ENCODE peak calls at places on chromosomes 16 and 17, in nine cellular contexts. N, Z, E, A, G, Q, W, B and C are unnamed samples.

GRCh38 chr16:8614435-8615029 is 7.0 kb upstream of the METTL22 start:
- DNase-seq in N (no peak), Z (no peak), E (no peak), A (no peak), G (no peak), Q (no peak), W (no peak), B (no peak), C (no peak)

GRCh38 chr17:76968707-76969597 is 100.7 kb downstream of the MGAT5B start:
- DNase-seq in N (peak), Z (no peak), E (peak), A (no peak), G (peak), Q (no peak), W (peak), B (no peak), C (peak)

GRCh38 chr16:69482410-69482951 is 58.1 kb downstream of the CYB5B start:
- DNase-seq in N (no peak), Z (peak), E (no peak), A (peak), G (no peak), Q (peak), W (no peak), B (peak), C (peak)

GRCh38 chr16:88489163-88489721 is 36.2 kb downstream of the ZFPM1 start:
- DNase-seq in N (no peak), Z (no peak), E (no peak), A (no peak), G (no peak), Q (no peak), W (no peak), B (no peak), C (no peak)

GRCh38 chr16:53668869-53669268 is 34.8 kb downstream of the RPGRIP1L start:
- DNase-seq in N (no peak), Z (no peak), E (no peak), A (no peak), G (no peak), Q (no peak), W (no peak), B (no peak), C (no peak)

GRCh38 chr16:9836118-9836736 is 346.0 kb downstream of the GRIN2A start:
- DNase-seq in N (peak), Z (peak), E (peak), A (no peak), G (peak), Q (no peak), W (peak), B (no peak), C (peak)

GRCh38 chr16:15864939-15865338 is 8.1 kb upstream of the MYH11 start:
- DNase-seq in N (no peak), Z (no peak), E (no peak), A (no peak), G (no peak), Q (no peak), W (no peak), B (no peak), C (no peak)

GRCh38 chr17:33667052-33667509 is 374.0 kb upstream of the ASIC2 start:
- DNase-seq in N (peak), Z (no peak), E (no peak), A (no peak), G (no peak), Q (no peak), W (no peak), B (no peak), C (no peak)

GRCh38 chr17:859461-860195 is 77.5 kb downstream of the MRM3 start:
- DNase-seq in N (peak), Z (no peak), E (no peak), A (peak), G (no peak), Q (no peak), W (no peak), B (no peak), C (no peak)

GRCh38 chr17:20271016-20271610 is 196.2 kb downstream of the LGALS9B start:
- DNase-seq in N (no peak), Z (no peak), E (no peak), A (no peak), G (no peak), Q (no peak), W (no peak), B (no peak), C (no peak)

GRCh38 chr17:35906559-35907265 is 23.9 kb downstream of the RDM1 start:
- DNase-seq in N (no peak), Z (no peak), E (no peak), A (no peak), G (no peak), Q (no peak), W (no peak), B (peak), C (peak)

GRCh38 chr17:44108440-44109311 is 14.8 kb downstream of the HDAC5 start:
- DNase-seq in N (no peak), Z (peak), E (no peak), A (peak), G (no peak), Q (peak), W (no peak), B (peak), C (peak)

GRCh38 chr17:29561541-29562517 is 5.0 kb downstream of the ABHD15 start:
- DNase-seq in N (no peak), Z (no peak), E (no peak), A (peak), G (peak), Q (no peak), W (no peak), B (no peak), C (peak)

GRCh38 chr17:51860934-51861561 is 297.5 kb downstream of the CA10 start:
- DNase-seq in N (peak), Z (peak), E (peak), A (no peak), G (peak), Q (no peak), W (peak), B (no peak), C (peak)

GRCh38 chr17:73813201-73813600 is 169.0 kb upstream of the SDK2 start:
- DNase-seq in N (no peak), Z (no peak), E (no peak), A (no peak), G (no peak), Q (no peak), W (no peak), B (no peak), C (no peak)

GRCh38 chr16:60204221-60204620 is 1470.1 kb upstream of the GOT2 start:
- DNase-seq in N (no peak), Z (peak), E (no peak), A (no peak), G (no peak), Q (no peak), W (no peak), B (no peak), C (no peak)

GRCh38 chr17:68452724-68453290 is 4.5 kb downstream of the WIPI1 start:
- DNase-seq in N (peak), Z (no peak), E (no peak), A (no peak), G (no peak), Q (no peak), W (no peak), B (no peak), C (no peak)

GRCh38 chr16:60932600-60932999 is 1103.6 kb downstream of the CDH8 start:
- DNase-seq in N (no peak), Z (no peak), E (no peak), A (no peak), G (no peak), Q (no peak), W (no peak), B (no peak), C (no peak)

GRCh38 chr17:75088902-75089417 is 1.2 kb downstream of the SLC16A5 start:
- DNase-seq in N (peak), Z (peak), E (no peak), A (peak), G (no peak), Q (no peak), W (no peak), B (no peak), C (no peak)

GRCh38 chr17:17919169-17920107 is 52.8 kb downstream of the TOM1L2 start:
- DNase-seq in N (peak), Z (peak), E (peak), A (peak), G (peak), Q (peak), W (peak), B (peak), C (peak)

GRCh38 chr16:78633551-78633950 is 534.1 kb downstream of the WWOX start:
- DNase-seq in N (no peak), Z (no peak), E (no peak), A (no peak), G (no peak), Q (no peak), W (no peak), B (no peak), C (no peak)

GRCh38 chr17:57965521-57966160 is 10.4 kb upstream of the CUEDC1 start:
- DNase-seq in N (no peak), Z (no peak), E (no peak), A (no peak), G (no peak), Q (no peak), W (no peak), B (no peak), C (no peak)

GRCh38 chr17:37131670-37132620 is 183.2 kb downstream of the AATF start:
- DNase-seq in N (peak), Z (no peak), E (no peak), A (no peak), G (no peak), Q (no peak), W (no peak), B (no peak), C (no peak)

GRCh38 chr17:35596530-35597233 is 9.6 kb downstream of the AP2B1 start:
- DNase-seq in N (no peak), Z (no peak), E (no peak), A (no peak), G (no peak), Q (no peak), W (no peak), B (no peak), C (no peak)

GRCh38 chr16:49494386-49495150 is 121.0 kb downstream of the C16orf78 start:
- DNase-seq in N (no peak), Z (no peak), E (no peak), A (peak), G (no peak), Q (no peak), W (no peak), B (peak), C (no peak)

GRCh38 chr17:27776882-27777624 is 23.3 kb downstream of the NOS2 start:
- DNase-seq in N (no peak), Z (no peak), E (no peak), A (no peak), G (no peak), Q (no peak), W (no peak), B (no peak), C (no peak)

GRCh38 chr17:50129303-50129945 is 536 bp downstream of the SAMD14 start:
- DNase-seq in N (no peak), Z (peak), E (no peak), A (peak), G (no peak), Q (no peak), W (peak), B (peak), C (peak)

GRCh38 chr17:13534946-13535345 is 66.8 kb downstream of the HS3ST3A1 start:
- DNase-seq in N (no peak), Z (no peak), E (no peak), A (no peak), G (no peak), Q (no peak), W (no peak), B (no peak), C (no peak)

GRCh38 chr17:76090517-76091135 is 11.6 kb downstream of the ZACN start:
- DNase-seq in N (no peak), Z (no peak), E (no peak), A (no peak), G (no peak), Q (no peak), W (no peak), B (no peak), C (no peak)

GRCh38 chr17:61646482-61646881 is 55.5 kb upstream of the NACA2 start:
- DNase-seq in N (no peak), Z (no peak), E (no peak), A (no peak), G (no peak), Q (no peak), W (no peak), B (no peak), C (no peak)

GRCh38 chr17:57811633-57812280 is 38.1 kb downstream of the MRPS23 start:
- DNase-seq in N (no peak), Z (no peak), E (no peak), A (no peak), G (no peak), Q (no peak), W (no peak), B (no peak), C (no peak)

GRCh38 chr17:58377005-58377660 is 25.1 kb upstream of the SUPT4H1 start:
- DNase-seq in N (peak), Z (no peak), E (no peak), A (no peak), G (no peak), Q (no peak), W (no peak), B (no peak), C (no peak)

GRCh38 chr16:8632675-8633182 is 11.2 kb downstream of the METTL22 start:
- DNase-seq in N (no peak), Z (no peak), E (no peak), A (peak), G (no peak), Q (no peak), W (no peak), B (peak), C (no peak)

GRCh38 chr17:8791910-8792270 is 7.3 kb downstream of the MFSD6L start:
- DNase-seq in N (peak), Z (peak), E (no peak), A (no peak), G (no peak), Q (no peak), W (no peak), B (no peak), C (no peak)

GRCh38 chr17:8793649-8794048 is 5.5 kb downstream of the MFSD6L start:
- DNase-seq in N (no peak), Z (no peak), E (no peak), A (no peak), G (no peak), Q (no peak), W (no peak), B (no peak), C (no peak)

GRCh38 chr17:8789743-8790142 is 9.4 kb downstream of the MFSD6L start:
- DNase-seq in N (no peak), Z (no peak), E (no peak), A (no peak), G (no peak), Q (no peak), W (no peak), B (no peak), C (no peak)

GRCh38 chr17:8792646-8793045 is 6.5 kb downstream of the MFSD6L start:
- DNase-seq in N (no peak), Z (no peak), E (no peak), A (no peak), G (no peak), Q (no peak), W (no peak), B (no peak), C (no peak)

DNA sequence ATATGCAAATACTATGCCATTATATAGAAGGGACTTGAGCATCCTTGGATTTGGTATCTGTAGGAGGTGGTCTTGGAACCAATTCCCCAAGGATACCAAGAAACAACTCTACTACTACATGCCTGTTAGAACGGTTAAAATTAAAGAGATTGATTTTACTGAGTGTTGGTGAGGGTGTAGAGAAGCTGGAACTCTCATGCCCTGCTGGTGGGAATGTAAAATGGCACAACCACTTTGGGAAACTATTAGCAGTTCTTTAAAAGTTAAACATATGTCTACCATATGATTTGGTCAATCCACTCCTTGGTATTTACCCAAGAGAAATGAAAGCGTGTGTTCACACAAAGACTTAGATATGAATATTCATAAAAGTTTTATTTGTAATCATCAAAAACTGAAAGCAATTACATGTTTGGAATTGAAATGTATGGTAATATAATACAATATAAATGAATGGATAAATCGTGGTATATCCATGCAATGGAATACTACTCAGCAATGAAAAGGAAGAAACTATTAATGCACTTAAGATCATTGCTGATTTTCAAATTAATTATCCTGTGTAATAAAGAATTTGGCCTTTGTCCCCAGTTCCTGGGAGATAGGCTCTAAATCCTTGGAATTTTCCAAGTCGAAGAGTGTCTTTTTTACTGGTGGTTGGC is 7.8 kb downstream of the MFSD6L start:
- DNase-seq in N (no peak), Z (no peak), E (no peak), A (no peak), G (no peak), Q (no peak), W (no peak), B (no peak), C (no peak)
- TF ChIP-seq CTCF in N (no peak), Z (peak), E (peak), A (no peak), G (peak), Q (no peak), W (peak), B (no peak), C (peak)

GRCh38 chr17:2751482-2751881 is 2.0 kb upstream of the CCDC92B start:
- DNase-seq in N (no peak), Z (no peak), E (no peak), A (no peak), G (no peak), Q (no peak), W (no peak), B (no peak), C (no peak)
- TF ChIP-seq CTCF in N (no peak), Z (no peak), E (no peak), A (no peak), G (no peak), Q (no peak), W (no peak), B (no peak), C (no peak)

GRCh38 chr16:67669499-67670101 is 3.0 kb downstream of the C16orf86 start:
- DNase-seq in N (no peak), Z (no peak), E (no peak), A (no peak), G (no peak), Q (no peak), W (no peak), B (no peak), C (no peak)

GRCh38 chr16:67667817-67668494 is 1.3 kb downstream of the C16orf86 start:
- DNase-seq in N (peak), Z (peak), E (peak), A (peak), G (peak), Q (peak), W (peak), B (peak), C (peak)

GRCh38 chr16:67666538-67667433 is at the start of the genes C16orf86 and ENKD1:
- DNase-seq in N (peak), Z (peak), E (peak), A (peak), G (peak), Q (peak), W (peak), B (peak), C (peak)

GRCh38 chr16:67667434-67667816 is 811 bp downstream of the C16orf86 start:
- DNase-seq in N (no peak), Z (no peak), E (no peak), A (no peak), G (no peak), Q (no peak), W (no peak), B (no peak), C (no peak)

DNA sequence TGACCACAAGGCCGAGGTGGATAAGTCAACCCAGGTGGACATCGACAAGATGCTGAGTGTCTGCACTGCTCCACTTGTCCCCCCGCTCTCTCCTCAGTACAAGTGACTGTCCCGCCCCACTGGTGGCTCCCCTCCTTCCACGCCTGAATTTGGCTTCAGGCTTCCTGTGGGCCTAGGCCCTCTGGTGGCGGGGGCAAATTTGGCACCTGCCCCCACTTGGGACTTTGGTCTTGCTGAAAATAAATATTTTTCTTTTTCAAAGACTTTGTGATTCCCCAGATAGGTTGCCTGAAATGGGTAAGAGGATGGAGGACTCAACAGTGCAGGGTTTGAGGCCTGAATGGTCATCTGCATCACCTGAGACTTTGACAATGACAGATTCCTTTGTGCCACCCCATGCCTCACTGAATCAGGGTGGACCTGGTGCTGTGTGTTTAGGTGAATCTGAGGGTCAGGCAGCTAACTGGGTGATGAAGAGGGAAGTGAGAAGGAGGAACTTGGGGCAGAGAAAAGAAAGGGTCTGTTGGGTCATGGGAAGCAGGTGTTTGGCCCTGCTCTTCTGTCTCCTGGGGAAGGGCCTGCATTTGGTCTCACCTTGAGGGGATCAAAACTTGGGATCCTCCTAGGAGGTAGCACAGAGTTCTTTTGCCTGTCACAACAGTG is 2.0 kb downstream of the C16orf86 start:
- DNase-seq in N (no peak), Z (no peak), E (no peak), A (no peak), G (peak), Q (no peak), W (no peak), B (no peak), C (no peak)
- TF ChIP-seq CTCF in N (peak), Z (peak), E (no peak), A (peak), G (peak), Q (no peak), W (no peak), B (no peak), C (no peak)

GRCh38 chr17:8118769-8119574 is 658 bp upstream of the ALOXE3 start:
- DNase-seq in N (peak), Z (peak), E (peak), A (peak), G (peak), Q (peak), W (peak), B (peak), C (peak)
- TF ChIP-seq CTCF in N (peak), Z (peak), E (peak), A (peak), G (peak), Q (peak), W (peak), B (peak), C (peak)

GRCh38 chr16:86575754-86576557 is 2.4 kb upstream of the FOXL1 start:
- DNase-seq in N (peak), Z (peak), E (peak), A (peak), G (peak), Q (peak), W (peak), B (peak), C (peak)
- TF ChIP-seq CTCF in N (peak), Z (peak), E (peak), A (peak), G (peak), Q (peak), W (peak), B (peak), C (peak)

DNA sequence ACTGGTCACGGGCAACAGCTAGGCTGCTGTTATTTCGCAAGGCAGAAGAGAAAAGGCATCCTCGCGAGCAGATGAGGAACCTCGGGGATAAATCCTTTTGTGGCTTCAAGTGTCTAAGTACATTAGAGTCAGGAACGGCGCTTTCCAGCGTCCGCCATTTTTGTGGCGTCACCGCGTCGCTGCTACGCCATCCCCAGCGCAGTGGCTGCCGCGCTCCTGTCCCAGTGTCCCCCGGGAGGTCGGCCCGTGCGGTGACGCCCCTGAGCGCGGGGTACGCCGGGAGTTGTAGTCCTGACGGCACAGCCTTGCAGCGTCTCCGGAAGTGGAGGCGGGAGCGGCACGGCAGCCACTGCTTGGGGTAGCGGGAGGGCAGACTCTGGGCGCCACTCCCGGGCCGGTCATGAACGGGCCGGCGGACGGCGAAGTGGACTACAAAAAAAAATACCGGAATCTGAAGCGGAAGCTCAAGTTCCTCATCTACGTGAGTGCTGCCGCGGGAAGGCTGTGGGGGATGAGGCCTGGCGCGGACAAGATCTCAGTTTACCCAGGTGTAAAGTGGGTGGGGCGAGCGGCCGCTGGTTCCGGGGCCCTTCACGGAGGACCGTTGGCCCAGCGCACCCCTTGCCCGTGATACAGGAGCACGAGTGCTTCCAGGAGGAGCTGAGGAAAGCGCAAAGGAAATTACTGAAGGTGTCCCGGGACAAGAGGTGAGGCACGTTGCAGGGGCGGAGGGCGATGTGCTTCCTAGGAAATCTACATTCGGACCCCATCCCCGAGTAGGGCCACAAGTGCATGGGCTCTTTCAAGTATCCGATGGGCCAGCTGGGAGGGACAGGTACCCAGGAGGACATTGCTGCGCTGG is at the start of gene INO80E:
- DNase-seq in N (peak), Z (peak), E (peak), A (peak), G (peak), Q (peak), W (peak), B (peak), C (peak)
- TF ChIP-seq CTCF in N (peak), Z (no peak), E (no peak), A (no peak), G (no peak), Q (no peak), W (no peak), B (no peak), C (no peak)